ENCODE peak calls at places on chromosomes 13 and 19, in four cellular contexts. X is neuronal stem cell, D is trophoblast cell, I is H1. Y is an unnamed sample.

GRCh38 chr13:33281951-33282595 is 3.5 kb downstream of the STARD13 start:
- DNase-seq in X (no peak), D (no peak), I (no peak), Y (no peak)

GRCh38 chr13:113765241-113765910 is 6.3 kb downstream of the TMEM255B start:
- DNase-seq in X (no peak), D (no peak), I (no peak), Y (no peak)

GRCh38 chr19:53549354-53549753 is 11.4 kb downstream of the ZNF331 start:
- DNase-seq in X (no peak), D (no peak), I (no peak), Y (no peak)

GRCh38 chr13:89584058-89584457 is 1763.4 kb upstream of the MIR17HG start:
- DNase-seq in X (no peak), D (no peak), I (no peak), Y (no peak)

GRCh38 chr13:113029487-113030258 is 60.7 kb downstream of the MCF2L start:
- DNase-seq in X (peak), D (no peak), I (peak), Y (peak)

GRCh38 chr19:50897191-50897607 is 14.0 kb downstream of the KLK4 start:
- DNase-seq in X (no peak), D (no peak), I (no peak), Y (no peak)

GRCh38 chr19:43667524-43668405 is 2.2 kb downstream of the PLAUR start:
- DNase-seq in X (no peak), D (no peak), I (peak), Y (no peak)

GRCh38 chr19:46515879-46516350 is 20.2 kb upstream of the PNMA8B start:
- DNase-seq in X (no peak), D (no peak), I (peak), Y (peak)

GRCh38 chr13:32537580-32538233 is 888 bp downstream of the N4BP2L2 start:
- DNase-seq in X (no peak), D (peak), I (peak), Y (peak)

GRCh38 chr13:34256236-34256635 is 438.3 kb downstream of the RFC3 start:
- DNase-seq in X (no peak), D (no peak), I (no peak), Y (no peak)

GRCh38 chr19:35459414-35460082 is 11.5 kb downstream of the FFAR2 start:
- DNase-seq in X (no peak), D (no peak), I (no peak), Y (no peak)

GRCh38 chr13:42363941-42364612 is 92.1 kb downstream of the AKAP11 start:
- DNase-seq in X (no peak), D (no peak), I (no peak), Y (peak)

GRCh38 chr13:48585456-48585840 is 52.6 kb upstream of the RCBTB2 start:
- DNase-seq in X (peak), D (peak), I (no peak), Y (no peak)

GRCh38 chr13:32581177-32581786 is 5.0 kb upstream of the PDS5B start:
- DNase-seq in X (no peak), D (no peak), I (no peak), Y (no peak)

GRCh38 chr13:77207943-77208342 is 119.0 kb downstream of the MYCBP2 start:
- DNase-seq in X (no peak), D (no peak), I (no peak), Y (no peak)

GRCh38 chr13:102651392-102651791 is 43.5 kb downstream of the METTL21C start:
- DNase-seq in X (no peak), D (no peak), I (no peak), Y (no peak)

GRCh38 chr19:2618611-2619010 is 83.9 kb downstream of the GNG7 start:
- DNase-seq in X (no peak), D (peak), I (no peak), Y (no peak)

GRCh38 chr19:46428278-46429141 is at the start of gene PNMA8C:
- DNase-seq in X (peak), D (no peak), I (peak), Y (peak)

GRCh38 chr19:35248310-35249145 is at the start of gene LSR:
- DNase-seq in X (peak), D (peak), I (peak), Y (peak)

GRCh38 chr19:5445667-5446066 is 9.6 kb upstream of the ZNRF4 start:
- DNase-seq in X (no peak), D (no peak), I (no peak), Y (no peak)

GRCh38 chr19:11587302-11587972 is 9.8 kb upstream of the ZNF627 start:
- DNase-seq in X (peak), D (peak), I (peak), Y (peak)

GRCh38 chr19:35164418-35164817 is 9.9 kb downstream of the FXYD5 start:
- DNase-seq in X (no peak), D (no peak), I (no peak), Y (no peak)

GRCh38 chr19:16433986-16434385 is 37.8 kb downstream of the EPS15L1 start:
- DNase-seq in X (no peak), D (no peak), I (no peak), Y (no peak)

GRCh38 chr13:91909617-91910016 is 511.2 kb downstream of the GPC5 start:
- DNase-seq in X (no peak), D (no peak), I (no peak), Y (no peak)

DNA sequence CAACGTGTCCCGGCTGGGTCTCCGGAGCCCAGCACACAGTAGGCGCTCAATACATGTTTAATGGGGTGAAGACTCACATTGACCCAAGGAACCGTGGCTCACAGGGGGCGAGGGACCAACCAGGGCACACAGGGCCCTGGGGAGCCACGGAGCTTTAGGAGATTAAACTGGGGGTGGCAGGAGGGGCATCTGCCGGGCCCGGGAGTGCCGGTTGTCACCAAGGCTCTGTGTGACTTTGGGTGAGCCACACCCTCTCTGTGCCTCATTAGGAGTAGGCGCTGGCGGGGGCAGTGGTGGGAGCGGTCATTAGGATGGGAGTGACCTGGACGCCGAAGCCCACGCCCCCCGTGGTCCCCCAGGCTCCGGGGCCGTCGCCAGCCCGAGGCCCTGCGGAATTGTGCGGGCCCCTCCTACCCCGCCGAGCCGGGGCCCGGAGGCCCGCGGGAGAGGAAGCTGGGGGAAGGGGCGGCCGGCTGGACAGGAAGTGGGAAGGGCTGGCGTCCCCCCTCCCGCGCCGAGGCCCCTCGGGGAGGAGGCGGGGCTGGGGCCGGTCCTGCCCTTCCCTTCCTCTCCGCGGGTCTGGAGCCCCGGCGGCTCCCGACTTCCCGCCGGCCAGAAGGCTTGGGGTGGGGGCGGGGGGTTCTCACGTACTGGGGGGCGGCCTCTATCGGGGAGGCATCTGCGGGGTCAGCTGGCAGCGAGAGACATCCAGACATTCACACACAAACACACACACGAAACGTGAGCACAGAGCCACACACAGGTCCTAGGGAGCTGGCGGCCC is 1.8 kb upstream of the SSBP4 start:
- DNase-seq in X (peak), D (peak), I (peak), Y (peak)
- H3K4ac ChIP-seq in X (peak), D (peak), I (peak), Y (no peak)

DNA sequence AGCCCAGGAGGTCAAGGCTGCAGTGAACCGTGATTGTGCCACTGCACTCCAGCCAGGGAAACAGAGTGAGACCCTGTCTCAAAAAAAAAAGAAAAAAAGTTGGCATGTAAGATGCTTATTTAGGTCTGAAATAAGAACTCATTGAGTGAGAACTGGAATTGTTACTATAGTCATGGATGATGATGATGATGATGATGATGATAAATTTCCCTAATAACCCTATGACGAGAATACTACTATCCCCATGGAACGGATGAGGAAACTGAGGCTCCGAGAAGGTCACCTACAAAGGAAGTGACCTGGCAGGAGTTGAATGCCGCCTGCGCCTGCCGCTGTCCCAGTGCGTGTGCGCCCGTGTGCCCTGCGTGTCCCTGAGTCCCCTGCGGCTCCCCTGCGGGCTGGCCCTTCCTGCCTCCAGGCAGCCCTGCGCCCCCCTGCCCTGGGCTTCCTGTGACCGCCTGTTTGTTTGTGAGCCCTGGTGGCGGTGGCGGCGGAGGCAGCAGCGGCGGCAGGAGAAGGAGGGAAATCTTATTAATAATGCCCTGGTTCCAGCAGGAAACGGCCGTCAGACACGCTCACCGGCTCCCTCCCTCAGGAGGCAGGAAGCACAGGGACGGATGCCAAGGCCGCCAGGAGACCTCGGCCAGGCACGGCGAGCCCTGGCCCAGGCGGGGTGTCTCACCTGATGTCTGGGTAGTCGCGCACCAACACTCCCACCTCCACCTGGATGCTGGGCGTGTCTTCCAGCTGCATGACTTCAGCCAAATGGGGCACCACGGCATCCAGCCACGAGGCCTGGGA is 29.6 kb downstream of the EXOC3L2 start:
- DNase-seq in X (no peak), D (no peak), I (peak), Y (peak)
- H3K18ac ChIP-seq in X (peak), D (no peak), I (peak), Y (no peak)

GRCh38 chr19:10517361-10517759 is at the start of gene S1PR5:
- DNase-seq in X (no peak), D (no peak), I (no peak), Y (peak)
- H2BK12ac ChIP-seq in X (peak), D (peak), I (peak), Y (no peak)

GRCh38 chr19:4124638-4125037 is 716 bp upstream of the MAP2K2 start:
- DNase-seq in X (no peak), D (no peak), I (peak), Y (no peak)
- H3K4ac ChIP-seq in X (no peak), D (no peak), I (peak), Y (no peak)

DNA sequence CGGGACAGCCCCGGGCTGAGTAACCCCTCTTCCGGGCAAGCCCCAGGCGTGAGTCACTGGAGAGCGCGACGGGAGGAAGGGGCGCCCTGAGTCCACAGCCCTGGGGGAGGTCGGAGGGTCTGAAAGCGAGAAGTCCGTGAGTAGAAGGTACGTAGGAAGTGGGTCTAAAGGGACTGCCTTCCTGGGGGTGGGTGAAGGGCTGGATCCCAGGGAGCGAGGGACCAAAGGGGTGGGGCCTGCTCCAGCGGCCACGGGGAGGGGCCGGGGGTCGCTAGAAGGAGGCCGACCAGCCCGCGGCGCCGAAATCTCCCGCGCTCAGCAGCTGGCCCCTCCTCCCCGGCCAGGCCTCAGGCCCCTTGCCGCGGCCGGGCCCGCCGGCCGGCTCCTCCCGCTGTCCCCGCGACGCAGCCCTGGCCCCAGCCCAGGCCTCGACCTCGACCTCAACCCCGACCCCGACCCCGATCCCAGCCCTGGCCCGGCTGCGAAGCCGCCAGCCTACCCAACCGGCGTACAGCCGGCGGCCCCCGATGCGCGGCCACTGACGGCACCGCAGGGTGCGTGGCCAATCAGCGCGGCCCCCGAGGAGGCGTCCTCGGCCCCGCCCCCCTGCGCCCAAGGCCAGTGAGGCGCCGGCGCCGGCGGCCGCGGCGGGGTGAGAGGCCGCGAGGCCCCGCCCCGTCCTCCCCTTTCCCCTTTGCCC is 22.5 kb downstream of the IPO5 start:
- DNase-seq in X (peak), D (peak), I (peak), Y (peak)
- H3K18ac ChIP-seq in X (peak), D (peak), I (peak), Y (peak)

GRCh38 chr13:110914293-110915056 is 394 bp downstream of the ANKRD10 start:
- DNase-seq in X (peak), D (no peak), I (peak), Y (peak)
- H2BK12ac ChIP-seq in X (peak), D (peak), I (peak), Y (peak)

DNA sequence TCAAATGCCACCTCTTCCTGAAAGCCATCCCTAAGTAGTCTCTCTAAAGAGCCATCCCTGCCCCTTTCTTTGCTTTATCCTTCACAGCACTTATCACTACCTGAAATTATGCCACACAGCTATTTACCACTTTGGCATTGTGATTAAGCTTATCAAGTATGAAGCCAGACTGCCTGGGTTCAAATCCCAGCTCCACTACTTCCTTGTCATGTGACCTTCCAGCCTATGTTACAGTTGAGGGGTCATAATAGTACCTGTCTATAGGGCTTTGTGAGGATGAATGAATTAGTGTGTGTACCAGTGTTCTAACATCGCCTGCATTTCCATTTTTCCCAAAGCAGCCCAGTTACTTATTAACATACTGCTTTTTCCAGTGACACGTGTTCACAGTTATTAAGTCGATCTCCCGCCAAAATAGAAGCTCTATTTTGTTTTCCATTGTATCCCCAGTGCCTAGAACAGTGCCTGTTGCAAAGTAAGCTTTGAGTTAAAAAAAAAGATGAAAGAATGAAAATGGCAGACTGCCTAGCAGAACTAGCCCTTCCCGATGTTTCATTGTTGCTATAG is 32.8 kb downstream of the ZSWIM9 start:
- DNase-seq in X (no peak), D (no peak), I (no peak), Y (no peak)
- H3K4ac ChIP-seq in X (no peak), D (no peak), I (no peak), Y (no peak)